ENCODE peak calls at places on chromosomes 4 and X, in four cellular contexts. D is left colon, G is H7, V is NCI-H2029 treated with DMSO at 0.1 percent for 48 hours. P is an unnamed sample.

GRCh38 chrX:71930298-71930697 is 19.7 kb downstream of the NHSL2 start:
- DNase-seq in V (no peak), D (no peak), G (no peak), P (no peak)

GRCh38 chrX:138771042-138771441 is 59.5 kb upstream of the FGF13 start:
- DNase-seq in V (no peak), D (no peak), G (no peak), P (no peak)

GRCh38 chrX:11287505-11287904 is 5.7 kb upstream of the AMELX start:
- DNase-seq in V (no peak), D (no peak), G (no peak), P (no peak)

GRCh38 chr4:105622269-105622668 is 69.8 kb downstream of the ARHGEF38 start:
- DNase-seq in V (no peak), G (no peak), D (no peak), P (no peak)

GRCh38 chr4:4614925-4615678 is 73.3 kb upstream of the STX18 start:
- DNase-seq in G (no peak), V (no peak), D (no peak), P (no peak)

GRCh38 chr4:158129649-158130048 is 43.2 kb downstream of the GASK1B start:
- DNase-seq in G (no peak), V (no peak), D (no peak), P (no peak)

GRCh38 chrX:118497180-118497814 is 1.7 kb downstream of the DOCK11 start:
- DNase-seq in G (no peak), D (no peak), V (no peak), P (no peak)

GRCh38 chr4:185679523-185679922 is 132.5 kb downstream of the SORBS2 start:
- DNase-seq in G (no peak), V (no peak), D (no peak), P (no peak)

GRCh38 chrX:152958047-152958446 is 35.9 kb downstream of the PNMA5 start:
- DNase-seq in V (no peak), G (no peak), D (no peak), P (no peak)

GRCh38 chrX:11792461-11793421 is 34.7 kb downstream of the MSL3 start:
- DNase-seq in D (no peak), V (no peak), G (no peak), P (peak)

GRCh38 chrX:108186811-108187210 is 95.2 kb downstream of the ATG4A start:
- DNase-seq in D (no peak), G (no peak), V (no peak), P (no peak)

GRCh38 chrX:21741869-21742701 is 15.8 kb downstream of the SMPX start:
- DNase-seq in V (no peak), D (no peak), G (no peak), P (no peak)

GRCh38 chr4:84051728-84052127 is 447.4 kb downstream of the NKX6-1 start:
- DNase-seq in V (no peak), D (no peak), G (peak), P (no peak)